ENCODE peak calls at places on chromosomes 13 and 19, in six cellular contexts. Q is Calu3; P is CD4-positive, CD25-positive, alpha-beta regulatory T cell; J is RWPE1; H is T follicular helper cell; D is stimulated activated CD8-positive, alpha-beta memory T cell treated with anti-CD3 and anti-CD28 coated beads, Interleukin-15, amount 100 ng/mL, for 48 hours. F is an unnamed sample.

GRCh38 chr13:72960541-72960940 is 98.3 kb upstream of the KLF5 start:
- DNase-seq in Q (no peak), P (no peak), J (peak), H (no peak), D (no peak), F (no peak)

GRCh38 chr19:40302224-40303011 is 17.3 kb upstream of the AKT2 start:
- DNase-seq in Q (no peak), P (no peak), J (peak), H (no peak), D (no peak), F (no peak)

GRCh38 chr19:51259348-51260245 is 8.7 kb downstream of the SIGLECL1 start:
- DNase-seq in Q (peak), P (peak), J (peak), H (no peak), D (peak), F (no peak)

GRCh38 chr19:28456264-28456663 is 756.7 kb downstream of the UQCRFS1 start:
- DNase-seq in Q (no peak), P (no peak), J (no peak), H (no peak), D (no peak), F (no peak)

GRCh38 chr19:18438331-18439024 is 545 bp upstream of the ISYNA1 start:
- DNase-seq in Q (peak), P (no peak), J (no peak), H (no peak), D (no peak), F (no peak)

GRCh38 chr19:47133021-47133471 is 2.4 kb downstream of the SAE1 start:
- DNase-seq in Q (no peak), P (no peak), J (no peak), H (no peak), D (no peak), F (no peak)

GRCh38 chr19:3683866-3684816 is 16.1 kb downstream of the PIP5K1C start:
- DNase-seq in Q (no peak), P (no peak), J (no peak), H (no peak), D (no peak), F (no peak)

GRCh38 chr19:23318143-23318542 is 67.9 kb upstream of the ZNF724 start:
- DNase-seq in Q (no peak), P (no peak), J (peak), H (no peak), D (no peak), F (no peak)

GRCh38 chr19:2625434-2625833 is 77.1 kb downstream of the GNG7 start:
- DNase-seq in Q (peak), P (no peak), J (no peak), H (no peak), D (no peak), F (no peak)

GRCh38 chr19:37505958-37506386 is 767 bp upstream of the ZNF793 start:
- DNase-seq in Q (no peak), P (no peak), J (peak), H (no peak), D (no peak), F (no peak)

GRCh38 chr19:41541990-41542584 is 33.9 kb upstream of the CEACAM21 start:
- DNase-seq in Q (peak), P (peak), J (no peak), H (peak), D (peak), F (peak)

GRCh38 chr19:5062195-5062594 is 93.3 kb downstream of the KDM4B start:
- DNase-seq in Q (no peak), P (no peak), J (no peak), H (no peak), D (no peak), F (no peak)

GRCh38 chr19:12757544-12758274 is 6.1 kb downstream of the BEST2 start:
- DNase-seq in Q (peak), P (peak), J (peak), H (peak), D (peak), F (peak)

GRCh38 chr13:96223231-96223630 is 133.3 kb downstream of the HS6ST3 start:
- DNase-seq in Q (no peak), P (no peak), J (no peak), H (no peak), D (no peak), F (no peak)

GRCh38 chr13:44146162-44146561 is 227.5 kb upstream of the SERP2 start:
- DNase-seq in Q (no peak), P (no peak), J (no peak), H (no peak), D (no peak), F (no peak)

GRCh38 chr19:13796301-13797057 is 1.2 kb downstream of the ZSWIM4 start:
- DNase-seq in Q (peak), P (peak), J (peak), H (no peak), D (no peak), F (no peak)

GRCh38 chr19:1435378-1435989 is 2.7 kb upstream of the RPS15 start:
- DNase-seq in Q (no peak), P (no peak), J (no peak), H (no peak), D (no peak), F (no peak)

GRCh38 chr19:1250374-1251232 is 2.2 kb downstream of the MIDN start:
- DNase-seq in Q (no peak), P (peak), J (no peak), H (peak), D (no peak), F (peak)

GRCh38 chr13:50033696-50034095 is 18.5 kb downstream of the KCNRG start:
- DNase-seq in Q (no peak), P (no peak), J (no peak), H (no peak), D (no peak), F (no peak)

GRCh38 chr19:3982701-3983541 is 2.3 kb downstream of the EEF2 start:
- DNase-seq in Q (no peak), P (no peak), J (peak), H (no peak), D (no peak), F (no peak)

GRCh38 chr13:111895896-111896821 is 170.8 kb upstream of the SOX1 start:
- DNase-seq in Q (no peak), P (no peak), J (no peak), H (no peak), D (no peak), F (no peak)

GRCh38 chr13:71906438-71906837 is 39.4 kb upstream of the DACH1 start:
- DNase-seq in Q (no peak), P (no peak), J (no peak), H (no peak), D (no peak), F (no peak)

GRCh38 chr13:112446867-112447266 is 70.7 kb downstream of the SPACA7 start:
- DNase-seq in Q (no peak), P (no peak), J (no peak), H (no peak), D (no peak), F (no peak)

GRCh38 chr13:95643471-95643813 is 1.1 kb downstream of the DZIP1 start:
- DNase-seq in Q (no peak), P (no peak), J (peak), H (no peak), D (no peak), F (no peak)

GRCh38 chr13:30985637-30986205 is 53.3 kb downstream of the TEX26 start:
- DNase-seq in Q (no peak), P (no peak), J (peak), H (no peak), D (no peak), F (no peak)

GRCh38 chr13:19862511-19863313 is 737 bp downstream of the ZMYM5 start:
- DNase-seq in Q (peak), P (peak), J (peak), H (peak), D (peak), F (peak)

GRCh38 chr19:52336976-52337375 is 933 bp downstream of the ZNF610 start:
- DNase-seq in Q (no peak), P (peak), J (no peak), H (no peak), D (no peak), F (no peak)

GRCh38 chr13:79149210-79149609 is 256.8 kb downstream of the RBM26 start:
- DNase-seq in Q (no peak), P (no peak), J (no peak), H (no peak), D (no peak), F (no peak)